ENCODE peak calls at places on chromosome 17, in ten cellular contexts. I is A673, U is AG04450, O is body of pancreas, F is mammary epithelial cell, B is NB4, T is spleen, N is colonic mucosa, L is A549, E is Caco-2. Z is an unnamed sample.

GRCh38 chr17:64736804-64737492 is 74.8 kb upstream of the SMURF2 start:
- DNase-seq in I (peak), U (peak), O (no peak), F (peak), B (peak), T (no peak), N (peak), L (peak), E (peak), Z (no peak)

GRCh38 chr17:62791235-62792121 is 16.6 kb downstream of the MARCHF10 start:
- DNase-seq in I (no peak), U (peak), O (no peak), F (peak), B (no peak), T (no peak), N (no peak), L (peak), E (no peak), Z (peak)

GRCh38 chr17:258906-259305 is 77.5 kb upstream of the DOC2B start:
- DNase-seq in I (no peak), U (no peak), O (no peak), F (no peak), B (no peak), T (peak), N (peak), L (no peak), E (no peak), Z (no peak)

GRCh38 chr17:17820046-17820445 is 16.7 kb downstream of the SREBF1 start:
- DNase-seq in I (no peak), U (no peak), O (no peak), F (no peak), B (no peak), T (no peak), N (peak), L (no peak), E (no peak), Z (no peak)

GRCh38 chr17:5123343-5124124 is 7.7 kb downstream of the USP6 start:
- DNase-seq in I (no peak), U (no peak), O (no peak), F (no peak), B (no peak), T (peak), N (peak), L (no peak), E (no peak), Z (no peak)

GRCh38 chr17:3033248-3033640 is 30.2 kb downstream of the OR1D5 start:
- DNase-seq in I (no peak), U (no peak), O (no peak), F (no peak), B (no peak), T (peak), N (no peak), L (no peak), E (no peak), Z (no peak)

GRCh38 chr17:1509255-1509943 is 7.0 kb downstream of the INPP5K start:
- DNase-seq in I (no peak), U (no peak), O (no peak), F (no peak), B (no peak), T (no peak), N (peak), L (no peak), E (peak), Z (no peak)

GRCh38 chr17:82399601-82400101 is 18.5 kb upstream of the HEXD start:
- DNase-seq in I (peak), U (no peak), O (no peak), F (no peak), B (peak), T (no peak), N (no peak), L (no peak), E (no peak), Z (no peak)

GRCh38 chr17:6862122-6862521 is 30.6 kb upstream of the TEKT1 start:
- DNase-seq in I (no peak), U (no peak), O (no peak), F (no peak), B (no peak), T (no peak), N (no peak), L (no peak), E (no peak), Z (no peak)

GRCh38 chr17:70144260-70144846 is 25.0 kb upstream of the KCNJ2 start:
- DNase-seq in I (peak), U (no peak), O (no peak), F (peak), B (peak), T (no peak), N (no peak), L (peak), E (no peak), Z (no peak)

GRCh38 chr17:8057691-8058114 is 18.8 kb downstream of the ALOX15B start:
- DNase-seq in I (peak), U (peak), O (peak), F (peak), B (peak), T (peak), N (peak), L (peak), E (peak), Z (peak)

GRCh38 chr17:36727577-36727976 is 126.2 kb downstream of the MRM1 start:
- DNase-seq in I (no peak), U (no peak), O (no peak), F (no peak), B (no peak), T (no peak), N (no peak), L (no peak), E (no peak), Z (no peak)

DNA sequence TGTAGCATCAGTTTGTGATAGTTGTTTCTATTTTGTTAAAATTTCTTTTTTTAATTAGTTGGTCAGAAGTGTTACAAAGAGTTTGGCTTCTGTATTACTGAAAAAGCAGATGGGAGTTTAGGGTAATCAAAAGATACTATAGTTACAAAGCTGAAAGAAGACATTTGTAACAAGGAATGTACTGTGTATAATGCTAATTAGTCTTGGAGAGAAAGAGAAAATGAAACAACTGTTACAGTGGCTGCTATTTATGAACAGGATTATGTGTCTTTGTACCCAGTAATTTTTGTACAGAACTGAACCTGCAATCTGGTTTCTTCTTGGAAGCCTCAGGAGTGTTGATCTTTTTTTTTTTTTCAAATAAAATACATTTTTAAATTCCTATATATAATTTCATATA is 14.3 kb downstream of the GDPD1 start:
- DNase-seq in I (no peak), U (no peak), O (no peak), F (no peak), B (no peak), T (no peak), N (no peak), L (no peak), E (no peak), Z (no peak)
- TF ChIP-seq CTCF in I (no peak), U (no peak), O (no peak), F (no peak), B (no peak), T (no peak), N (no peak), L (no peak), E (no peak), Z (no peak)

DNA sequence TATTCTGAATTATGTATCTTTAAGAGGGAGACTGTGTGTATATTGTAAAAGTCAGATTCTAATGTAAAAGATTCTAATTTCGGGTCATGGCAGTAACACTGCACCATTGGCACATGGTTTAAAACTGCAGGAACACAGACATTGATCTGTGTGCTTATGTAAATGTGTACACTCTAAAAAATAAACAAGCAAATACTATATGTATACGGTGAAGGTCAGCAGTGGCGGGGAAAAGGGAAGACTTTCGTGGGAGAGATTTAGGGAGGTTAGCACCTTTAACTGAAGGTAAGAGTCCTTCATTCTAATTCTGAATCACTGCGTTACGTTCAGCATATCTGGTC is 157.8 kb upstream of the FAM20A start:
- DNase-seq in I (peak), U (no peak), O (no peak), F (no peak), B (no peak), T (no peak), N (no peak), L (no peak), E (no peak), Z (no peak)
- H3K4me3 ChIP-seq in I (no peak), U (no peak), O (no peak), F (no peak), B (no peak), T (no peak), N (no peak), L (peak), E (no peak), Z (no peak)

DNA sequence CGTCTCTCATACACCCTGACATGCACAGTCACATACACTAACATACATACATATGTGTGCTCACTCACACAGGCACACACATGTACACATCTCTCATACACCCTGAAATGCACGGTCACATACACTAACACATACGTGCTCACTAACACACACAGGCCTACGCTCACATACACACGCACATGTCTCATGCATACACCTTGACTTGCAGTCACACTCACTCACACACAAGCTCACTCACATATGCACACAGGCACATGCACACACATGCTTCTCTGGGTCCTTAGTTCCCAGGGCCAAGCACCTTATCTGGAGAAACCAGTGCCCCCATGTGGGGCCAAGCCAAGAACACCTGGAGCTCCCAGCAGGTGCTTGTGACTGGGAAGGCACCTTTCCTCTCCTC is 240.3 kb downstream of the RBFOX3 start:
- DNase-seq in I (no peak), U (no peak), O (no peak), F (no peak), B (no peak), T (no peak), N (no peak), L (no peak), E (no peak), Z (no peak)
- TF ChIP-seq CTCF in I (no peak), U (no peak), O (no peak), F (no peak), B (no peak), T (no peak), N (no peak), L (no peak), E (no peak), Z (no peak)

DNA sequence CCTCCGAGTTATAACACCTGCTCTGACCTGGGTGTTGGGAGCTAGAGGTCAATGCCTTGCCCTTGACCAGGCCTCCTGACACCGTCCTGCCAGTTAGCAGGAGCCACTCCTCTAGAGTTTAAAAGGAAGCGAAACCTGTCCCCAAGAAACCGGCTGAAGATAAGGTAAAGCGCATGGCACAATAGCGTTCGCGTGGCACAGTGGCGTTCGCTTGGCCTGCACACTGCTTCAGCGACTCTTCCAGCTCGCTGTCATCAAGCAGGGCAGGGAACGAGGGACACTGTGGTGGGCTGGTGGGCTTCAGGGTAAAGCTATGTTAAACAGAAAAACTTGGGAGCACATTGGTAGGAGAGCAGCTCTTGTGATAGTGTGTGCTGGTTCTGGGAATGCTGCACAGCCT is 28.2 kb upstream of the ETV4 start:
- DNase-seq in I (no peak), U (no peak), O (no peak), F (no peak), B (no peak), T (no peak), N (peak), L (no peak), E (no peak), Z (no peak)
- H3K4me3 ChIP-seq in I (no peak), U (no peak), O (no peak), F (no peak), B (no peak), T (no peak), N (no peak), L (no peak), E (no peak), Z (no peak)

DNA sequence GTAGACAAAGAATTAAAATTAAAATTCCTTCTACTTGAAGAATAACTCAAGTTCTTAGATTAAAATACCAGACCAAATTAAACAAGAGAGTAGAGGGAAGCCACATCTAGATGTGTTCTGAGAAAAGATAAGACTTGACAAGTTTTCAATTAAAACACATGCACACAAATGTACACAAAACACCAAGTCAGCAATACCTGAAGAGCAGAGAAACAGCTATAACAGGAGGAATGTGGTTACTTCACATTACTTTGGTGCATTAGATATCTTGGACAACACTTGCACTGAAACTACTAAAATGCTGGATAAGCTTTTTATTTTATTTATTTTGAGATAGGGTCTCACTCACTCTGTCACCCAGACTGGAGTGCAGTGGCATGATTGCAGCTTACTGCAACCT is 113.9 kb downstream of the MAP2K4 start:
- DNase-seq in I (no peak), U (no peak), O (no peak), F (no peak), B (no peak), T (no peak), N (no peak), L (no peak), E (no peak), Z (no peak)
- TF ChIP-seq CTCF in I (no peak), U (no peak), O (no peak), F (no peak), B (no peak), T (no peak), N (no peak), L (no peak), E (no peak), Z (no peak)

DNA sequence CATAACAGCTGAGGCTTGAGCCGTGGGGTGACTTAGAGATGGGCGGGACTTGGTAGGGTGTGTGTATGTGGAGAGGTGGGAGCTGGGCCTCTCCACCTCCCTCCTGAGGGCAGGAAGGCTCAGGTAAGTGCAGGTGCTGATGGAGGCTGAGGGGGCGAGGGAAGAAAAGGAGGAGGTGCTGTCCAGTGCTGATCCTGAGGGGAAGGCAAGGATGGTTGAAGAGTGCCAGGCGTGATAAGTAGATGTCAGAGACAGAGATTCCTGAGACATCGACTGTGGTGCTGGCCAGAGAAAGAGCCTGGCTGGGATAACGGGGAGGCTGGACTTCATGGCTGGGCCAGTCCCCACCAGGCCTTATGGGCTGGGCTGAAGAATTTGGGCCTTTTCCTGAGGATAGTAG is 159.1 kb downstream of the SDK2 start:
- DNase-seq in I (no peak), U (no peak), O (no peak), F (no peak), B (no peak), T (peak), N (no peak), L (no peak), E (no peak), Z (no peak)
- H3K4me3 ChIP-seq in I (no peak), U (no peak), O (no peak), F (no peak), B (no peak), T (no peak), N (no peak), L (no peak), E (no peak), Z (no peak)

Z was measured in HFF-Myc.